ENCODE peak calls at places on chromosomes 3 and 15, in four cellular contexts. G, Z, B and C are unnamed samples.

GRCh38 chr3:178146406-178146831 is 389.8 kb upstream of the KCNMB2 start:
- DNase-seq in G (no peak), Z (no peak), B (no peak), C (no peak)

GRCh38 chr3:126085841-126086240 is 1.9 kb upstream of the SLC41A3 start:
- DNase-seq in G (no peak), Z (no peak), B (no peak), C (no peak)

GRCh38 chr15:92541197-92542190 is 114.1 kb downstream of the FAM174B start:
- DNase-seq in G (no peak), Z (no peak), B (no peak), C (no peak)

GRCh38 chr3:65886376-65886775 is 152.3 kb downstream of the MAGI1 start:
- DNase-seq in G (no peak), Z (no peak), B (no peak), C (no peak)

GRCh38 chr3:184742676-184743135 is 30.8 kb upstream of the MAGEF1 start:
- DNase-seq in G (no peak), Z (no peak), B (peak; percentile 27), C (no peak)

GRCh38 chr3:126472277-126473006 is 3.2 kb downstream of the ZXDC start:
- DNase-seq in G (peak; percentile 94), Z (peak; percentile 73), B (peak; percentile 54), C (no peak)

GRCh38 chr15:62165029-62165792 is at the start of gene C2CD4B:
- DNase-seq in G (no peak), Z (peak; percentile 62), B (no peak), C (peak; percentile 70)

GRCh38 chr3:16205156-16205870 is 30.8 kb downstream of the GALNT15 start:
- DNase-seq in G (no peak), Z (no peak), B (no peak), C (no peak)

GRCh38 chr15:53910236-53910849 is 67.9 kb upstream of the UNC13C start:
- DNase-seq in G (peak; percentile 59), Z (peak; percentile 23), B (no peak), C (no peak)

GRCh38 chr3:188772886-188773285 is 398.9 kb upstream of the TPRG1 start:
- DNase-seq in G (peak; percentile 68), Z (peak; percentile 67), B (no peak), C (no peak)

GRCh38 chr3:119913021-119913420 is 131.1 kb downstream of the NR1I2 start:
- DNase-seq in G (no peak), Z (no peak), B (no peak), C (no peak)

GRCh38 chr3:19891740-19892139 is 42.3 kb downstream of the EFHB start:
- DNase-seq in G (no peak), Z (no peak), B (no peak), C (no peak)

GRCh38 chr15:78619022-78619950 is 1.5 kb downstream of the CHRNA3 start:
- DNase-seq in G (no peak), Z (no peak), B (no peak), C (peak; percentile 32)

GRCh38 chr3:94004301-94004910 is 24.0 kb downstream of the STX19 start:
- DNase-seq in G (peak; percentile 60), Z (peak; percentile 62), B (peak; percentile 27), C (no peak)

GRCh38 chr15:58805095-58805494 is 34.0 kb downstream of the MINDY2 start:
- DNase-seq in G (no peak), Z (no peak), B (no peak), C (no peak)

GRCh38 chr3:171181907-171182690 is 155.6 kb upstream of the SLC2A2 start:
- DNase-seq in G (no peak), Z (no peak), B (no peak), C (no peak)

GRCh38 chr3:38122712-38123290 is 14.1 kb downstream of the ACAA1 start:
- DNase-seq in G (no peak), Z (no peak), B (no peak), C (no peak)

GRCh38 chr3:65177879-65178484 is 490.2 kb upstream of the ADAMTS9 start:
- DNase-seq in G (no peak), Z (no peak), B (no peak), C (no peak)

GRCh38 chr15:34721802-34722795 is 32.7 kb downstream of the GJD2 start:
- DNase-seq in G (peak; percentile 20), Z (peak; percentile 59), B (no peak), C (peak; percentile 46)

GRCh38 chr3:196537319-196537984 is 22.3 kb upstream of the SMCO1 start:
- DNase-seq in G (no peak), Z (no peak), B (peak; percentile 38), C (peak; percentile 68)

GRCh38 chr3:8638994-8639393 is 5.6 kb downstream of the SSUH2 start:
- DNase-seq in G (no peak), Z (no peak), B (no peak), C (no peak)

GRCh38 chr3:86562095-86562494 is 428.9 kb downstream of the VGLL3 start:
- DNase-seq in G (no peak), Z (no peak), B (no peak), C (no peak)

GRCh38 chr15:70522323-70522966 is 240.9 kb downstream of the UACA start:
- DNase-seq in G (no peak), Z (no peak), B (no peak), C (no peak)

GRCh38 chr15:91898843-91899242 is 45.3 kb downstream of the SLCO3A1 start:
- DNase-seq in G (no peak), Z (no peak), B (no peak), C (no peak)

GRCh38 chr3:45488581-45488980 is 100.2 kb downstream of the LARS2 start:
- DNase-seq in G (no peak), Z (no peak), B (no peak), C (no peak)

GRCh38 chr3:157499342-157499963 is 3.8 kb downstream of the VEPH1 start:
- DNase-seq in G (peak; percentile 61), Z (peak; percentile 7), B (no peak), C (peak; percentile 91)

GRCh38 chr3:71251156-71251775 is 332.3 kb downstream of the FOXP1 start:
- DNase-seq in G (peak; percentile 49), Z (peak; percentile 80), B (no peak), C (no peak)

GRCh38 chr15:73994912-73995622 is 551 bp downstream of the PML start:
- DNase-seq in G (no peak), Z (no peak), B (peak; percentile 33), C (no peak)

GRCh38 chr3:49602049-49602554 is 47.8 kb downstream of the BSN start:
- DNase-seq in G (no peak), Z (no peak), B (no peak), C (no peak)

GRCh38 chr3:167675835-167676234 is 22.1 kb upstream of the WDR49 start:
- DNase-seq in G (no peak), Z (peak; percentile 9), B (no peak), C (no peak)

GRCh38 chr15:66851226-66852063 is 149.4 kb downstream of the SMAD6 start:
- DNase-seq in G (peak; percentile 32), Z (peak; percentile 92), B (peak; percentile 93), C (peak; percentile 86)
- TF ChIP-seq MAX in G (peak; percentile 25), Z (peak; percentile 90), B (peak; percentile 79), C (peak; percentile 65)

DNA sequence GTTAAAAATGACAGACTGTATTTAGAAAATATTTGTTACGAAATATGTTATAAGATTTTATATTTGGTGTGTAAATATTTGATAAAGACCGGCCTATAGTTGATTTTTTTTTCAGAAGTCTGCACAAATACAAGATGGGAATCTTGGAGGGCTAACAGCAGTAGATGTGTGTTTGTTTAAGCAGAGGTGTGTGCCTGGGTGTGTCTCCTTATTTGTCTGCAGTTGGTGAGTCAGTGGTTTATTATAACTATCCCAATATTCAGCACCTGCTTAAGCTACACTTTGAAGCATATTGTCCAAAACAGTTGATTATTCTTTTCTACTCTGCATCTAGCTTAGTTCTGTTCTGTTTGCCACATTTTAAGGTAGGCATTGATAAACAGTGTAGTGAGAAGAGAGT is 12.4 kb downstream of the GLCE start:
- DNase-seq in G (no peak), Z (peak; percentile 53), B (no peak), C (no peak)
- TF ChIP-seq NR3C1 in G (no peak), Z (no peak), B (no peak), C (no peak)

GRCh38 chr15:101104186-101104585 is 147.7 kb downstream of the CHSY1 start:
- DNase-seq in G (no peak), Z (no peak), B (no peak), C (no peak)

GRCh38 chr15:101102746-101103145 is 149.1 kb downstream of the CHSY1 start:
- DNase-seq in G (no peak), Z (no peak), B (no peak), C (no peak)

GRCh38 chr15:101103589-101103988 is 148.3 kb downstream of the CHSY1 start:
- DNase-seq in G (no peak), Z (no peak), B (no peak), C (no peak)

GRCh38 chr15:101107101-101107500 is 144.7 kb downstream of the CHSY1 start:
- DNase-seq in G (no peak), Z (no peak), B (no peak), C (no peak)

DNA sequence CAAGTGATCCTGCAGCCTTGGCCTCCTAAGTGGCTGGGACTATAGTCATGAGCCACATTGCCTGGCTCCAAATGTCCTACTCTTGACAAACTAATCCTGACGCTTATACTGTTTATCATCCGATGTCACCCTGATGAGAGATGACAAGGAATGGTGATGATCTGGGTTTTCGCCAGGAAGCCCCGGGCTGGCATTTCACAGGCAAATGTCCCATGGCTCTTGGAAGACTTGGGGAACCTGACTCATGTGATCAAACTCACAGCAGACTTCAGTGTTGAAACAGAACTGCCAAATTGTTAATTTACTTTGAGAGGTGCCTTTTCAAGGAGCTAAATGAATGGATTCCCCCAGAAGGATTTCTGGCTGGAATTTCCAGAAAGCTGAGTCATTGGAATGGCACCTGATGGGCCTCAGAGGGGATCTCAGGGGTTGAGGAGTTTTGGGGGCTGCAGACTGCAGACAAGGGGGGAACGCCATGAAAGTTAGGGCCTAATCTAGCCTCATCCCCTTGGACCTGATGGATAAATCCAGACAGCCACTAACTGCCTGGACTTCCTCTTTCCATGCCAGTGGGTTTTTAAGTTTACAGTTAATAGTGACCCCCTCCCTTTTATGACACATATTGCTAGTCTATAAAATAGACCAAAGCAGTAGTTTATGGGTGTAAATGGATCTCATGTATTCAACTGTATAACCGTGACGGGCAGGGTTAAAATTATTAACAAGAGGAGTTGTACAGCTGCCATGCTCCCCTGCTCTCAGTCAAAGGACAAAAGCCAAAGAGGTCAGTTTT is 146.6 kb downstream of the CHSY1 start:
- DNase-seq in G (no peak), Z (no peak), B (no peak), C (no peak)
- TF ChIP-seq MAX in G (no peak), Z (no peak), B (no peak), C (no peak)

GRCh38 chr3:123661973-123662372 is 77.1 kb upstream of the HACD2 start:
- DNase-seq in G (no peak), Z (no peak), B (no peak), C (no peak)

GRCh38 chr3:123658118-123658859 is 73.4 kb upstream of the HACD2 start:
- DNase-seq in G (no peak), Z (no peak), B (no peak), C (no peak)

GRCh38 chr3:123660276-123660675 is 75.4 kb upstream of the HACD2 start:
- DNase-seq in G (no peak), Z (no peak), B (no peak), C (no peak)

GRCh38 chr3:123658860-123659221 is 74.0 kb upstream of the HACD2 start:
- DNase-seq in G (no peak), Z (no peak), B (no peak), C (no peak)

GRCh38 chr3:123660900-123661299 is 76.0 kb upstream of the HACD2 start:
- DNase-seq in G (no peak), Z (no peak), B (no peak), C (no peak)
- TF ChIP-seq NR3C1 in G (no peak), Z (no peak), B (no peak), C (no peak)